ENCODE peak calls at places on chromosomes 5 and 9, in nine cellular contexts. L is esophagus muscularis mucosa, V is GM23248, H is kidney, Y is prostate gland, E is pancreas, F is coronary artery, O is lower lobe of right lung, R is DND-41. M is an unnamed sample.

GRCh38 chr9:76510041-76510440 is 51.1 kb downstream of the GCNT1 start:
- DNase-seq in L (no peak), V (peak; percentile 58), H (no peak), Y (no peak), E (no peak), F (no peak), O (no peak), R (no peak), M (no peak)

GRCh38 chr9:113153599-113153998 is 2.8 kb downstream of the SLC31A2 start:
- DNase-seq in L (no peak), V (no peak), H (no peak), Y (no peak), E (no peak), F (no peak), O (no peak), R (no peak), M (no peak)

GRCh38 chr5:143470120-143470519 is 66.6 kb upstream of the NR3C1 start:
- DNase-seq in L (no peak), V (peak; percentile 46), H (no peak), Y (no peak), E (no peak), F (no peak), O (no peak), R (no peak), M (no peak)

GRCh38 chr9:106655966-106656365 is 207.0 kb upstream of the ZNF462 start:
- DNase-seq in L (no peak), V (no peak), H (no peak), Y (no peak), E (no peak), F (no peak), O (no peak), R (no peak), M (no peak)

GRCh38 chr9:114266969-114267368 is 55.9 kb upstream of the ORM1 start:
- DNase-seq in L (no peak), V (peak; percentile 83), H (no peak), Y (no peak), E (no peak), F (no peak), O (no peak), R (no peak), M (no peak)

GRCh38 chr5:135057233-135057632 is 23.2 kb upstream of the PITX1 start:
- DNase-seq in L (no peak), V (no peak), H (peak; percentile 10), Y (no peak), E (no peak), F (no peak), O (no peak), R (no peak), M (no peak)

GRCh38 chr5:170355601-170356098 is 33.5 kb downstream of the KCNMB1 start:
- DNase-seq in L (no peak), V (no peak), H (no peak), Y (peak; percentile 87), E (peak; percentile 50), F (no peak), O (peak; percentile 76), R (no peak), M (no peak)

GRCh38 chr5:4942831-4943178 is 197.3 kb upstream of the ADAMTS16 start:
- DNase-seq in L (no peak), V (no peak), H (no peak), Y (no peak), E (no peak), F (no peak), O (no peak), R (no peak), M (no peak)

GRCh38 chr5:32278403-32278802 is 34.3 kb downstream of the MTMR12 start:
- DNase-seq in L (no peak), V (peak; percentile 53), H (no peak), Y (no peak), E (no peak), F (no peak), O (no peak), R (no peak), M (peak; percentile 47)

GRCh38 chr9:100601216-100601615 is 23.3 kb downstream of the CAVIN4 start:
- DNase-seq in L (no peak), V (peak; percentile 84), H (no peak), Y (peak; percentile 26), E (peak; percentile 63), F (no peak), O (no peak), R (peak; percentile 55), M (peak; percentile 59)

GRCh38 chr5:55864606-55865541 is 13.7 kb downstream of the IL31RA start:
- DNase-seq in L (no peak), V (no peak), H (no peak), Y (no peak), E (no peak), F (no peak), O (no peak), R (peak; percentile 25), M (peak; percentile 44)

GRCh38 chr9:106976772-106977171 is 113.8 kb downstream of the ZNF462 start:
- DNase-seq in L (no peak), V (no peak), H (no peak), Y (no peak), E (no peak), F (no peak), O (no peak), R (no peak), M (no peak)

GRCh38 chr5:14871084-14871572 is 450 bp downstream of the ANKH start:
- DNase-seq in L (no peak), V (peak; percentile 42), H (peak; percentile 79), Y (peak; percentile 30), E (peak; percentile 37), F (peak; percentile 77), O (peak; percentile 60), R (peak; percentile 30), M (no peak)

GRCh38 chr5:112205840-112206239 is 213.2 kb downstream of the EPB41L4A start:
- DNase-seq in L (no peak), V (no peak), H (no peak), Y (no peak), E (no peak), F (no peak), O (no peak), R (no peak), M (no peak)

GRCh38 chr5:130528474-130528873 is 624.2 kb downstream of the CHSY3 start:
- DNase-seq in L (no peak), V (no peak), H (no peak), Y (no peak), E (no peak), F (no peak), O (no peak), R (no peak), M (no peak)

GRCh38 chr5:150410524-150411244 is 2.0 kb downstream of the CD74 start:
- DNase-seq in L (no peak), V (peak; percentile 87), H (no peak), Y (peak; percentile 66), E (peak; percentile 80), F (no peak), O (no peak), R (peak; percentile 24), M (peak; percentile 57)
- H3K4me3 ChIP-seq in L (peak overlapping the region; percentile 52), V (no peak overlapping the region), H (peak overlapping the region; percentile 79), Y (no peak overlapping the region), E (no peak overlapping the region), F (peak overlapping the region; percentile 68), O (peak overlapping the region; percentile 77), R (no peak overlapping the region), M (no peak overlapping the region)

GRCh38 chr9:105243935-105244273 is 547 bp upstream of the SLC44A1 start:
- DNase-seq in L (no peak), V (no peak), H (no peak), Y (no peak), E (no peak), F (no peak), O (no peak), R (no peak), M (no peak)
- H3K4me3 ChIP-seq in L (peak overlapping the region; percentile 88), V (peak overlapping the region; percentile 96), H (peak overlapping the region; percentile 69), Y (peak overlapping the region; percentile 60), E (peak overlapping the region; percentile 66), F (peak overlapping the region; percentile 85), O (peak overlapping the region; percentile 85), R (peak overlapping the region; percentile 29), M (peak overlapping the region; percentile 76)

GRCh38 chr5:147349241-147349640 is 114.4 kb downstream of the STK32A start:
- DNase-seq in L (no peak), V (no peak), H (no peak), Y (no peak), E (no peak), F (no peak), O (no peak), R (no peak), M (no peak)

GRCh38 chr5:147348046-147348445 is 113.2 kb downstream of the STK32A start:
- DNase-seq in L (no peak), V (peak; percentile 50), H (no peak), Y (no peak), E (no peak), F (no peak), O (no peak), R (no peak), M (no peak)

GRCh38 chr5:147344861-147345260 is 110.0 kb downstream of the STK32A start:
- DNase-seq in L (no peak), V (no peak), H (no peak), Y (no peak), E (no peak), F (no peak), O (no peak), R (no peak), M (no peak)

GRCh38 chr5:147341382-147341781 is 106.6 kb downstream of the STK32A start:
- DNase-seq in L (no peak), V (no peak), H (no peak), Y (no peak), E (no peak), F (no peak), O (no peak), R (no peak), M (no peak)

GRCh38 chr5:147346006-147346561 is 111.3 kb downstream of the STK32A start:
- DNase-seq in L (no peak), V (no peak), H (no peak), Y (no peak), E (no peak), F (no peak), O (no peak), R (no peak), M (no peak)
- H3K4me3 ChIP-seq in L (no peak overlapping the region), V (no peak overlapping the region), H (no peak overlapping the region), Y (no peak overlapping the region), E (no peak overlapping the region), F (no peak overlapping the region), O (no peak overlapping the region), R (no peak overlapping the region), M (no peak overlapping the region)

GRCh38 chr5:168712280-168712924 is 133.2 kb upstream of the PANK3 start:
- DNase-seq in L (no peak), V (peak; percentile 99), H (no peak), Y (no peak), E (no peak), F (peak; percentile 76), O (no peak), R (no peak), M (peak; percentile 6)
- H3K4me3 ChIP-seq in L (no peak overlapping the region), V (peak overlapping the region; percentile 34), H (no peak overlapping the region), Y (no peak overlapping the region), E (no peak overlapping the region), F (no peak overlapping the region), O (no peak overlapping the region), R (no peak overlapping the region), M (no peak overlapping the region)

GRCh38 chr9:34370970-34371880 is 5.5 kb downstream of the MYORG start:
- DNase-seq in L (no peak), V (peak; percentile 59), H (no peak), Y (no peak), E (no peak), F (no peak), O (no peak), R (no peak), M (no peak)
- H3K4me3 ChIP-seq in L (peak overlapping the region; percentile 31), V (peak overlapping the region; percentile 68), H (peak overlapping the region; percentile 43), Y (no peak overlapping the region), E (no peak overlapping the region), F (peak overlapping the region; percentile 21), O (peak overlapping the region; percentile 23), R (no peak overlapping the region), M (no peak overlapping the region)

M was measured in Jurkat, Clone E6-1.